ENCODE peak calls at places on chromosomes 7 and 10, in six cellular contexts. O is astrocyte, Z is WTC11, V is MM.1S, S is WERI-Rb-1, H is heart right ventricle. W is an unnamed sample.

GRCh38 chr10:8137726-8138125 is 83.2 kb downstream of the GATA3 start:
- DNase-seq in V (no peak), H (no peak), O (no peak), Z (no peak), S (no peak), W (no peak)

GRCh38 chr7:2295936-2296620 is 18.2 kb downstream of the SNX8 start:
- DNase-seq in O (no peak), S (no peak), H (no peak), Z (no peak), V (no peak), W (no peak)

GRCh38 chr10:114632869-114633715 is 25.0 kb downstream of the ABLIM1 start:
- DNase-seq in S (peak), Z (no peak), H (no peak), O (peak), V (no peak), W (peak)

GRCh38 chr10:87760195-87760905 is 57.7 kb downstream of the ATAD1 start:
- DNase-seq in Z (no peak), S (no peak), V (no peak), H (no peak), O (no peak), W (no peak)

GRCh38 chr7:27269455-27269854 is 26.9 kb downstream of the EVX1 start:
- DNase-seq in O (no peak), H (no peak), Z (peak), V (no peak), S (no peak), W (no peak)

GRCh38 chr7:102413611-102414010 is 17.4 kb downstream of the PRKRIP1 start:
- DNase-seq in H (no peak), V (no peak), Z (no peak), S (no peak), O (no peak), W (no peak)

GRCh38 chr7:111499027-111499426 is 63.3 kb downstream of the IMMP2L start:
- DNase-seq in V (no peak), O (peak), H (no peak), Z (no peak), S (no peak), W (no peak)

GRCh38 chr10:49273082-49273465 is 25.9 kb upstream of the C10orf71 start:
- DNase-seq in H (no peak), S (no peak), O (no peak), Z (no peak), V (no peak), W (no peak)

GRCh38 chr7:102403563-102403962 is 7.4 kb downstream of the PRKRIP1 start:
- DNase-seq in H (no peak), V (no peak), Z (no peak), S (no peak), O (no peak), W (no peak)

GRCh38 chr10:33234779-33235178 is 99.7 kb downstream of the NRP1 start:
- DNase-seq in S (no peak), O (peak), Z (no peak), H (peak), V (no peak), W (no peak)

GRCh38 chr7:41047789-41048191 is 655.1 kb downstream of the INHBA start:
- DNase-seq in Z (no peak), O (peak), H (peak), S (no peak), V (no peak), W (no peak)

GRCh38 chr10:88280518-88280917 is 302.6 kb downstream of the RNLS start:
- DNase-seq in S (no peak), V (no peak), O (no peak), H (no peak), Z (no peak), W (no peak)

GRCh38 chr7:127940365-127941160 is 90.7 kb downstream of the LRRC4 start:
- DNase-seq in Z (no peak), V (no peak), H (no peak), O (peak), S (peak), W (peak)

GRCh38 chr7:5455581-5456222 is 32.1 kb upstream of the TNRC18 start:
- DNase-seq in S (no peak), Z (no peak), V (no peak), O (no peak), H (no peak), W (no peak)

GRCh38 chr10:26931223-26931622 is 70.5 kb upstream of the ABI1 start:
- DNase-seq in Z (peak), H (peak), O (no peak), V (no peak), S (no peak), W (no peak)

GRCh38 chr7:13279854-13280435 is 592.5 kb downstream of the ARL4A start:
- DNase-seq in H (no peak), S (no peak), Z (no peak), V (peak), O (no peak), W (no peak)

GRCh38 chr10:70191906-70192305 is 21.6 kb upstream of the SAR1A start:
- DNase-seq in S (no peak), H (no peak), V (no peak), O (peak), Z (no peak), W (peak)

GRCh38 chr10:70191161-70191770 is 21.0 kb upstream of the SAR1A start:
- DNase-seq in Z (no peak), H (no peak), S (no peak), O (peak), V (no peak), W (no peak)

GRCh38 chr10:70190581-70190980 is 20.3 kb upstream of the SAR1A start:
- DNase-seq in S (no peak), O (no peak), H (no peak), Z (no peak), V (no peak), W (peak)

GRCh38 chr10:70192325-70192966 is 22.1 kb upstream of the SAR1A start:
- DNase-seq in V (no peak), H (no peak), O (no peak), S (peak), Z (no peak), W (peak)

DNA sequence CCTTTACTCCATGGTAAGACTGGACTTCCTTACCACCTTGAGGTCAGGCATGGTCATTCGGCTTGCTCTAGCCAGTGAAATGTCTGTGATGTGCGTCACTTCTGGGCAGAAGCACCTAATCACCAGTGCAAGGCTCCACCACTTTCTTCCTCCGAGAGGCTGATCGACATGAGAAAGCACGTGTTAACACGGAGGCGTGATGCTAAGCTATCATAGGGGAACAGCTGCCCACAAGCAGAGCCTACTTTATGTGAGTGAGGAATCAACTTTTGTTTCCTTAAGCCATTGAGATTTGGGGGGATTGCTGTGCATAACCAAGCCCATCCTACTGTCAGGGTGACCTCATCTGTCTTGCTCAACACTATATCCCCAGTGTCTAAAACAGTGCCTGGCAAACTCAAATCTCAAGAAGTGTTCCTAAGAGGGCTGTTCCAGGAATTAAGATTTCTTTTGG is 23.1 kb upstream of the SAR1A start:
- DNase-seq in O (no peak), S (no peak), V (no peak), H (no peak), Z (no peak), W (no peak)
- TF ChIP-seq CTCF in O (no peak), S (no peak), V (no peak), H (no peak), Z (no peak), W (no peak)

GRCh38 chr10:60849217-60849616 is 70.9 kb downstream of the CDK1 start:
- DNase-seq in V (no peak), H (no peak), O (no peak), S (no peak), Z (no peak), W (no peak)

GRCh38 chr10:60845038-60845437 is 66.8 kb downstream of the CDK1 start:
- DNase-seq in H (no peak), S (no peak), Z (no peak), O (no peak), V (no peak), W (no peak)

GRCh38 chr10:60848126-60848525 is 69.8 kb downstream of the CDK1 start:
- DNase-seq in H (no peak), V (no peak), Z (no peak), S (peak), O (peak), W (peak)

GRCh38 chr10:60848680-60849079 is 70.4 kb downstream of the CDK1 start:
- DNase-seq in Z (no peak), H (no peak), S (no peak), O (no peak), V (no peak), W (no peak)

GRCh38 chr10:60846173-60846572 is 67.9 kb downstream of the CDK1 start:
- DNase-seq in V (no peak), S (peak), O (peak), Z (no peak), H (no peak), W (no peak)
- TF ChIP-seq CTCF in V (no peak), S (no peak), O (no peak), Z (no peak), H (no peak), W (no peak)

GRCh38 chr10:133211959-133212852 is 17.8 kb upstream of the UTF1 start:
- DNase-seq in S (no peak), O (no peak), H (peak), V (no peak), Z (no peak), W (no peak)

GRCh38 chr10:133214468-133215410 is 15.3 kb upstream of the UTF1 start:
- DNase-seq in V (no peak), S (no peak), O (no peak), Z (no peak), H (peak), W (no peak)

GRCh38 chr10:133213641-133214467 is 16.2 kb upstream of the UTF1 start:
- DNase-seq in H (peak), Z (no peak), O (no peak), V (no peak), S (no peak), W (no peak)

GRCh38 chr10:133211141-133211830 is 18.7 kb upstream of the UTF1 start:
- DNase-seq in H (peak), O (no peak), S (no peak), Z (no peak), V (no peak), W (no peak)

GRCh38 chr10:133212853-133213494 is 17.0 kb upstream of the UTF1 start:
- DNase-seq in H (peak), S (no peak), V (no peak), Z (no peak), O (no peak), W (no peak)
- TF ChIP-seq CTCF in H (no peak), S (no peak), V (no peak), Z (no peak), O (no peak), W (no peak)

DNA sequence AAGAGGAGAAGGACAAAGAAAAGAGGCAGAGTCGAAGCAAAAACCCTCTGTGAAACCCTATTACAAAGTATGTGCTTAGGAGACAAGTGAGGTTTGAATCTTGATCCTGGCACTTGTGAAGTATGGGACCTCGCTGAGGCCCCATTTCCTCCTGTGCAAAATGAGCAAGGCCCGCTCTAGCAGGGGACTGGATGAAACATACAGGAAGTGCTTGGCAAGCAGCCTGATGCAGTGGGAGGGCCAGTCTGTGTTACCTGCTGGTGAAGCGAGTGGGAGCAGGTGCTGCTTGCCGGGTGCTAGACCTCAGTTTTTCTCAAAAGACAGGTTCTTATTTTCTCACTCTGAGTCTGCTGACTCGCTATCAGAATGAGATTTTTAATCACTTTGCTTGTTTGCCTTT is 150.4 kb downstream of the JCAD start:
- DNase-seq in H (no peak), V (no peak), Z (no peak), S (no peak), O (no peak), W (no peak)
- TF ChIP-seq CTCF in H (no peak), V (no peak), Z (no peak), S (no peak), O (no peak), W (no peak)